ENCODE peak calls at places on chromosomes 5 and 9, in seven cellular contexts. Z is MG63, X is amniotic stem cell, E is DMS153, D is ovary, U is Calu3, R is smooth muscle cell of the brain vasculature. W is an unnamed sample.

GRCh38 chr5:113574417-113574816 is 60.9 kb downstream of the YTHDC2 start:
- DNase-seq in Z (peak), X (no peak), E (no peak), D (no peak), U (peak), R (no peak), W (no peak)

GRCh38 chr9:16918920-16919319 is 48.5 kb upstream of the BNC2 start:
- DNase-seq in Z (no peak), X (no peak), E (no peak), D (no peak), U (no peak), R (no peak), W (no peak)

GRCh38 chr5:36156124-36156601 is 4.3 kb downstream of the SKP2 start:
- DNase-seq in Z (no peak), X (no peak), E (no peak), D (no peak), U (no peak), R (no peak), W (no peak)

GRCh38 chr9:114588150-114588663 is 638 bp downstream of the ATP6V1G1 start:
- DNase-seq in Z (no peak), X (no peak), E (no peak), D (no peak), U (no peak), R (no peak), W (no peak)

GRCh38 chr5:173582198-173583092 is 34.0 kb downstream of the BOD1 start:
- DNase-seq in Z (no peak), X (no peak), E (no peak), D (no peak), U (no peak), R (no peak), W (no peak)

GRCh38 chr9:37372839-37373238 is 49.7 kb upstream of the GRHPR start:
- DNase-seq in Z (no peak), X (no peak), E (no peak), D (no peak), U (no peak), R (no peak), W (no peak)

GRCh38 chr9:97911970-97912369 is 10.3 kb downstream of the TRMO start:
- DNase-seq in Z (no peak), X (no peak), E (no peak), D (no peak), U (no peak), R (no peak), W (no peak)

GRCh38 chr9:4739587-4740372 is 1.2 kb downstream of the AK3 start:
- DNase-seq in Z (no peak), X (no peak), E (no peak), D (no peak), U (no peak), R (no peak), W (no peak)

GRCh38 chr9:95150903-95151302 is 166.6 kb downstream of the FANCC start:
- DNase-seq in Z (no peak), X (no peak), E (peak), D (no peak), U (no peak), R (no peak), W (no peak)

GRCh38 chr5:66830636-66831035 is 234.4 kb downstream of the MAST4 start:
- DNase-seq in Z (no peak), X (no peak), E (no peak), D (no peak), U (no peak), R (no peak), W (no peak)

GRCh38 chr9:12774861-12775367 is at the start of gene LURAP1L:
- DNase-seq in Z (peak), X (no peak), E (peak), D (peak), U (peak), R (no peak), W (peak)

GRCh38 chr9:108442604-108443277 is 413.0 kb downstream of the ACTL7B start:
- DNase-seq in Z (no peak), X (no peak), E (no peak), D (no peak), U (no peak), R (no peak), W (no peak)

GRCh38 chr9:131288217-131288616 is 1.3 kb upstream of the PLPP7 start:
- DNase-seq in Z (no peak), X (no peak), E (no peak), D (no peak), U (no peak), R (no peak), W (no peak)

GRCh38 chr5:145887976-145888574 is 15.3 kb upstream of the GRXCR2 start:
- DNase-seq in Z (peak), X (no peak), E (no peak), D (no peak), U (peak), R (peak), W (peak)

GRCh38 chr5:180352116-180352975 is 790 bp downstream of the GFPT2 start:
- DNase-seq in Z (peak), X (no peak), E (no peak), D (peak), U (no peak), R (no peak), W (peak)

GRCh38 chr9:127586096-127586495 is 26.0 kb upstream of the STXBP1 start:
- DNase-seq in Z (no peak), X (no peak), E (no peak), D (no peak), U (no peak), R (no peak), W (no peak)

GRCh38 chr9:38289486-38290275 is 102.8 kb upstream of the ALDH1B1 start:
- DNase-seq in Z (no peak), X (no peak), E (no peak), D (no peak), U (no peak), R (no peak), W (no peak)

GRCh38 chr5:115470921-115471320 is 73.7 kb downstream of the FEM1C start:
- DNase-seq in Z (no peak), X (no peak), E (no peak), D (no peak), U (no peak), R (no peak), W (no peak)

GRCh38 chr5:73617510-73618279 is 8.3 kb upstream of the ARHGEF28 start:
- DNase-seq in Z (peak), X (no peak), E (no peak), D (no peak), U (no peak), R (no peak), W (no peak)

GRCh38 chr5:179778591-179778990 is 15.2 kb upstream of the LTC4S start:
- DNase-seq in Z (no peak), X (no peak), E (no peak), D (no peak), U (no peak), R (no peak), W (no peak)

GRCh38 chr9:72384710-72385475 is 19.9 kb upstream of the ZFAND5 start:
- DNase-seq in Z (no peak), X (no peak), E (no peak), D (no peak), U (no peak), R (no peak), W (no peak)

GRCh38 chr5:84688566-84688965 is 303.9 kb upstream of the EDIL3 start:
- DNase-seq in Z (peak), X (peak), E (no peak), D (no peak), U (no peak), R (no peak), W (no peak)

GRCh38 chr9:4022435-4023067 is 277.3 kb downstream of the GLIS3 start:
- DNase-seq in Z (no peak), X (no peak), E (peak), D (no peak), U (no peak), R (no peak), W (no peak)

GRCh38 chr5:67815455-67816391 is 399.8 kb upstream of the PIK3R1 start:
- DNase-seq in Z (peak), X (no peak), E (no peak), D (peak), U (peak), R (no peak), W (no peak)

GRCh38 chr9:2727966-2728613 is 10.8 kb downstream of the KCNV2 start:
- DNase-seq in Z (peak), X (peak), E (peak), D (peak), U (peak), R (peak), W (no peak)

GRCh38 chr9:18263367-18263766 is 210.6 kb upstream of the ADAMTSL1 start:
- DNase-seq in Z (no peak), X (no peak), E (no peak), D (no peak), U (no peak), R (no peak), W (no peak)

GRCh38 chr5:8057764-8058163 is 188.8 kb downstream of the MTRR start:
- DNase-seq in Z (peak), X (no peak), E (no peak), D (peak), U (no peak), R (no peak), W (no peak)

GRCh38 chr9:33791117-33791516 is 4.2 kb upstream of the PRSS3 start:
- DNase-seq in Z (peak), X (no peak), E (no peak), D (no peak), U (no peak), R (no peak), W (no peak)

GRCh38 chr9:20353931-20354652 is 268.2 kb downstream of the MLLT3 start:
- DNase-seq in Z (no peak), X (no peak), E (no peak), D (no peak), U (no peak), R (no peak), W (no peak)

GRCh38 chr5:83167506-83167905 is 90.2 kb downstream of the XRCC4 start:
- DNase-seq in Z (no peak), X (no peak), E (no peak), D (no peak), U (no peak), R (no peak), W (no peak)

GRCh38 chr5:132753135-132753987 is 6.1 kb downstream of the CCNI2 start:
- DNase-seq in Z (no peak), X (no peak), E (no peak), D (no peak), U (peak), R (no peak), W (peak)

GRCh38 chr5:178477224-178478201 is 112.7 kb downstream of the COL23A1 start:
- DNase-seq in Z (no peak), X (no peak), E (no peak), D (no peak), U (no peak), R (no peak), W (no peak)

GRCh38 chr5:65041296-65042158 is 272.8 kb downstream of the CWC27 start:
- DNase-seq in Z (no peak), X (no peak), E (no peak), D (no peak), U (no peak), R (no peak), W (no peak)

GRCh38 chr5:119943148-119943547 is 313.8 kb downstream of the FAM170A start:
- DNase-seq in Z (no peak), X (no peak), E (no peak), D (no peak), U (no peak), R (no peak), W (no peak)

GRCh38 chr5:158154226-158155005 is 295.5 kb upstream of the CLINT1 start:
- DNase-seq in Z (peak), X (peak), E (no peak), D (no peak), U (no peak), R (peak), W (no peak)

GRCh38 chr5:96718635-96719077 is 56.5 kb downstream of the CAST start:
- DNase-seq in Z (no peak), X (no peak), E (peak), D (peak), U (peak), R (no peak), W (no peak)

GRCh38 chr5:157328277-157328912 is 62.5 kb downstream of the CYFIP2 start:
- DNase-seq in Z (peak), X (peak), E (no peak), D (peak), U (peak), R (peak), W (peak)

GRCh38 chr5:109865636-109866035 is 175.9 kb downstream of the MAN2A1 start:
- DNase-seq in Z (peak), X (peak), E (peak), D (peak), U (no peak), R (peak), W (no peak)

GRCh38 chr5:109411627-109412026 is 1.9 kb upstream of the PJA2 start:
- DNase-seq in Z (no peak), X (peak), E (no peak), D (no peak), U (no peak), R (peak), W (no peak)

GRCh38 chr5:142959683-142960308 is 189.6 kb downstream of the ARHGAP26 start:
- DNase-seq in Z (no peak), X (no peak), E (no peak), D (no peak), U (no peak), R (no peak), W (no peak)